ENCODE peak calls at places on chromosomes 2 and 18, in five cellular contexts. F is upper lobe of left lung, E is Panc1, L is GM12878, S is HepG2. A is an unnamed sample.

GRCh38 chr2:16014041-16014787 is 73.9 kb downstream of the MYCN start:
- ATAC-seq in F (no peak), E (no peak), L (no peak), S (peak; percentile 59), A (no peak)

GRCh38 chr2:158102446-158102845 is 770 bp downstream of the UPP2 start:
- ATAC-seq in F (no peak), E (no peak), L (no peak), S (no peak), A (no peak)

GRCh38 chr2:151481744-151482143 is 72.0 kb downstream of the RIF1 start:
- ATAC-seq in F (no peak), E (no peak), L (peak; percentile 57), S (no peak), A (no peak)

GRCh38 chr2:197626965-197627629 is 48.3 kb downstream of the RFTN2 start:
- ATAC-seq in F (no peak), E (peak; percentile 41), L (peak; percentile 36), S (peak; percentile 42), A (no peak)

GRCh38 chr2:28633739-28634138 is 117.9 kb upstream of the PPP1CB start:
- ATAC-seq in F (no peak), E (no peak), L (no peak), S (peak; percentile 67), A (peak; percentile 63)

GRCh38 chr2:229133155-229133772 is 137.8 kb downstream of the PID1 start:
- ATAC-seq in F (no peak), E (peak; percentile 77), L (peak; percentile 29), S (peak; percentile 63), A (no peak)

GRCh38 chr2:165069131-165069530 is 113.8 kb upstream of the SLC38A11 start:
- ATAC-seq in F (no peak), E (no peak), L (no peak), S (no peak), A (no peak)

GRCh38 chr2:168035458-168035857 is 211.9 kb downstream of the STK39 start:
- ATAC-seq in F (no peak), E (no peak), L (peak; percentile 75), S (no peak), A (no peak)

GRCh38 chr2:118992740-118993391 is 50.9 kb downstream of the MARCO start:
- ATAC-seq in F (no peak), E (no peak), L (no peak), S (no peak), A (no peak)

GRCh38 chr2:39762448-39762847 is 16.6 kb downstream of the THUMPD2 start:
- ATAC-seq in F (no peak), E (no peak), L (no peak), S (no peak), A (no peak)

GRCh38 chr2:47771211-47771610 is 11.7 kb upstream of the MSH6 start:
- ATAC-seq in F (no peak), E (peak; percentile 82), L (no peak), S (no peak), A (no peak)

GRCh38 chr2:65654496-65654895 is 222.1 kb upstream of the SPRED2 start:
- ATAC-seq in F (peak; percentile 25), E (no peak), L (no peak), S (peak; percentile 44), A (no peak)

GRCh38 chr2:53633441-53633840 is 134.2 kb upstream of the CHAC2 start:
- ATAC-seq in F (no peak), E (no peak), L (no peak), S (peak; percentile 71), A (no peak)

GRCh38 chr2:134774786-134775641 is 56.2 kb upstream of the TMEM163 start:
- ATAC-seq in F (no peak), E (no peak), L (no peak), S (no peak), A (no peak)

GRCh38 chr2:19819097-19820065 is 82.4 kb downstream of the TTC32 start:
- ATAC-seq in F (no peak), E (peak; percentile 77), L (no peak), S (no peak), A (no peak)

GRCh38 chr2:213923543-213923942 is 487.3 kb upstream of the VWC2L start:
- ATAC-seq in F (peak; percentile 40), E (no peak), L (peak; percentile 22), S (no peak), A (no peak)

GRCh38 chr18:12911025-12911927 is 27.2 kb upstream of the PTPN2 start:
- ATAC-seq in F (peak; percentile 63), E (no peak), L (peak; percentile 91), S (peak; percentile 58), A (peak; percentile 41)

GRCh38 chr2:42072349-42073118 is 24.7 kb downstream of the PKDCC start:
- ATAC-seq in F (peak; percentile 62), E (no peak), L (no peak), S (peak; percentile 78), A (peak; percentile 40)

GRCh38 chr2:51322612-51323011 is 290.7 kb upstream of the NRXN1 start:
- ATAC-seq in F (no peak), E (no peak), L (no peak), S (no peak), A (no peak)

GRCh38 chr2:238567067-238567855 is 140.5 kb downstream of the ASB1 start:
- ATAC-seq in F (no peak), E (no peak), L (no peak), S (no peak), A (no peak)

GRCh38 chr2:3320910-3321605 is 56.6 kb downstream of the EIPR1 start:
- ATAC-seq in F (no peak), E (no peak), L (no peak), S (no peak), A (no peak)

GRCh38 chr2:118593257-118593656 is 254.2 kb downstream of the EN1 start:
- ATAC-seq in F (no peak), E (no peak), L (no peak), S (no peak), A (no peak)

GRCh38 chr2:72689579-72690170 is 136.2 kb downstream of the EXOC6B start:
- ATAC-seq in F (no peak), E (no peak), L (no peak), S (no peak), A (peak; percentile 31)

GRCh38 chr2:47269316-47270232 is 114.5 kb upstream of the STPG4 start:
- ATAC-seq in F (peak; percentile 44), E (peak; percentile 71), L (no peak), S (no peak), A (peak; percentile 64)

GRCh38 chr2:126172785-126173184 is 483.2 kb upstream of the GYPC start:
- ATAC-seq in F (no peak), E (no peak), L (no peak), S (no peak), A (no peak)

GRCh38 chr2:191167766-191168165 is 17.0 kb upstream of the STAT4 start:
- ATAC-seq in F (no peak), E (no peak), L (no peak), S (no peak), A (peak; percentile 65)

GRCh38 chr2:238399094-238399493 is 27.6 kb upstream of the ASB1 start:
- ATAC-seq in F (no peak), E (no peak), L (no peak), S (peak; percentile 46), A (no peak)

DNA sequence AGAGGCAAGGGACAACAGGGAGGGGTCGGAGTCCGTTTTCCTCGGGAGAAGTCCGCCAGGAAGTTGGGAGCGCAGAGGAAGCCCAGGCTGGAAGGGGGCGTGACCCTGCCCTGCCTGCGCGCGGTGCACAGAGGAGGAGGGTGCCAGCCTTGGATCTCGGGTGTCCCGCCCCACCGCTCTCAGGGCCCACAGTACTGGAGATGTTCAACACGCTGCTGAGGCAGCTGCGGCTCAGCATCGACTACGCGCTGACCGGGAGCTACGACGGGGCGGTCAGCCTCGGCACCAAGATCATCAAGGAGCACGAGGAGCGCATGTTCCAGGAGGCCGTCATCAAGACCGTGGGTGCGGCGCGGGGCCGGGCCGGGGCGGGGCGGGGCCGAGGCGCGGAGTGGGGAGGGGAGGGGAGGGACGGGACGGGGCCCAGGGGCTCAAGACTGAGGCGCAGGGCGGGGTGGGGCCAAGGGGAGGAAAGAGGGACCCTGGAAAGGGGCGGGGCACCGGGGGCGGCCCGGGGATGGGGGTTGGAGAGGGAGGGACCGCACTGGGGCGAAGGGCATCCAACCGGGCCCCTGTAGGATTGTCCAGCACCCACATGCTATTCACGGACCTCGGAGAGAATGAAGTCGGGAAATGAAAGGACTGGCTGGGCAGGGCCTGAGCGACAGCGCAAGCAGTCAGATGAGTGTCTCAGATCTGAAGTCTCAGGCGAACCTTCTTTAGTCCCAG is 36.6 kb downstream of the POMC start:
- ATAC-seq in F (no peak), E (peak; percentile 47), L (no peak), S (no peak), A (no peak)
- TF ChIP-seq POLR2AphosphoS5 in F (no peak), E (no peak), L (no peak), S (no peak), A (no peak)

DNA sequence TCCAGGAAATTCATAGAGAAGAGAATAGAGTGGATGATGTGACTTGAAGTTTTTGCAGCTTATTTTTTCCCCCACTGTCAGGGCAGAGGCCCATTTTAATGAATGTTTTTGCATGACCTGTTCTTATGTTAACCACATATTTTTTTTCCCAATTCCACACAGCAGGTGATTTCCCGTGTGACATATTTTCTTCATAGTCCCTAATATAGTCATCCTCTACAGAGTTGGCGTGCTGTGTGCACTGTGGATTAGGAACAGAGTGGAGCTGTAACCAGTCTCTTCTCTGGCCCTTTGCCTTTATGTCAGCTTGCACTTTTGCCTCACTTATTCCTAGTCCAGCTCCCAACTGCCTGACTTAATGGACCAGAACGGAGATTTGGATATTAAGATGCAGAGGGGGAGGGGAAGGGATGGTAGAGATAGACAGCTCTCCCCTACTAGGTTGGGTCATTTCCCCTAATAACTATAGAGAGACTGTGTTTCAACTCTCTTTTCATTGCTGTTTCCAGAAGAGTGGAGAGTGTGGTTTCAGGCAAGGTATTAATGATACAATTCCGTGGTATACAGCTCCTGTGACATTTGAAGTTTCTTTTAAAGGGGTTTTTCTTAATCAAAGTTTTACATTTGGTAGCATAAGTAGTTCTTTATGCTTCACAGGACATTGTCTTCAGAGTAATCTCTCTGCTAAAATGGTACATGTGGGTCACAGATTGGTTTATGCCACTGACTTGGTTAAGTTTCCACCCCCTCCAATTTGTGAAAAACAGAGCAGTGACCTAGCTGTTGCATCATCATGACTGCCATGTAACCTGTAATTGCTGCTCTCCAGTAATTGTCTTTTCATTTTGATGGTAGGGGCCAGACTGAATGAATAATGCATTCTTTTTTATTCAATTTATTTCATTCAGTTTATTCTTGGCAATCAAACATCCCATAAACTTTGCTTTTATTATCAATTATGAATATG is 161.3 kb downstream of the HAUS1 start:
- ATAC-seq in F (no peak), E (no peak), L (no peak), S (no peak), A (no peak)
- H3K36me3 ChIP-seq in F (peaks cover 5% of the 10 kb centered on the region), E (no peaks in the 10 kb centered on the region), L (peaks cover 9% of the 10 kb centered on the region), S (peaks cover 32% of the 10 kb centered on the region), A (peaks cover 40% of the 10 kb centered on the region)

GRCh38 chr2:26623541-26624497 is 17.3 kb downstream of the CIB4 start:
- ATAC-seq in F (no peak), E (no peak), L (no peak), S (no peak), A (peak; percentile 60)
- H3K4me3 ChIP-seq in F (no peak overlapping the region), E (no peak overlapping the region), L (no peak overlapping the region), S (no peak overlapping the region), A (no peak overlapping the region)

GRCh38 chr2:43099797-43100196 is 126.6 kb downstream of the ZFP36L2 start:
- ATAC-seq in F (no peak), E (no peak), L (no peak), S (no peak), A (no peak)

GRCh38 chr2:43101751-43102150 is 124.7 kb downstream of the ZFP36L2 start:
- ATAC-seq in F (no peak), E (no peak), L (no peak), S (no peak), A (no peak)

GRCh38 chr2:43100362-43100882 is 126.0 kb downstream of the ZFP36L2 start:
- ATAC-seq in F (no peak), E (no peak), L (no peak), S (no peak), A (no peak)

GRCh38 chr2:43102366-43103092 is 123.9 kb downstream of the ZFP36L2 start:
- ATAC-seq in F (no peak), E (no peak), L (no peak), S (no peak), A (peak; percentile 24)

GRCh38 chr2:43100883-43101662 is 125.3 kb downstream of the ZFP36L2 start:
- ATAC-seq in F (no peak), E (peak; percentile 75), L (no peak), S (no peak), A (peak; percentile 75)
- TF ChIP-seq POLR2AphosphoS5 in F (no peak), E (no peak), L (no peak), S (no peak), A (peak; percentile 57)

A was measured in gastroesophageal sphincter.